ENCODE peak calls at places on chromosomes 13 and 19, in six cellular contexts. L, D, V, R, F and W are unnamed samples.

GRCh38 chr19:15623711-15624318 is 8.8 kb downstream of the CYP4F8 start:
- DNase-seq in L (no peak), D (peak; percentile 18), V (no peak), R (no peak), F (no peak), W (no peak)

GRCh38 chr19:41703602-41704293 is 4.7 kb upstream of the CEACAM5 start:
- DNase-seq in L (peak; percentile 23), D (no peak), V (no peak), R (no peak), F (no peak), W (peak; percentile 3)

GRCh38 chr13:97615266-97615665 is 181.3 kb downstream of the RAP2A start:
- DNase-seq in L (no peak), D (no peak), V (no peak), R (no peak), F (no peak), W (no peak)

GRCh38 chr19:32599736-32600157 is 18.8 kb downstream of the PDCD5 start:
- DNase-seq in L (no peak), D (peak; percentile 48), V (peak; percentile 73), R (no peak), F (peak; percentile 72), W (peak; percentile 27)

GRCh38 chr19:18904334-18905057 is 8.5 kb upstream of the CERS1 start:
- DNase-seq in L (peak; percentile 67), D (no peak), V (no peak), R (peak; percentile 53), F (no peak), W (no peak)

GRCh38 chr13:77698211-77699058 is 948 bp downstream of the SLAIN1 start:
- DNase-seq in L (peak; percentile 78), D (peak; percentile 40), V (peak; percentile 65), R (peak; percentile 17), F (peak; percentile 83), W (peak; percentile 52)

GRCh38 chr19:1269065-1269477 is at the start of gene CIRBP:
- DNase-seq in L (peak; percentile 100), D (peak; percentile 96), V (peak; percentile 100), R (peak; percentile 95), F (peak; percentile 99), W (peak; percentile 99)

GRCh38 chr13:72458701-72459100 is 268.7 kb downstream of the MZT1 start:
- DNase-seq in L (no peak), D (no peak), V (no peak), R (no peak), F (peak; percentile 18), W (no peak)

GRCh38 chr13:111448504-111448903 is 128.1 kb downstream of the TEX29 start:
- DNase-seq in L (no peak), D (no peak), V (no peak), R (no peak), F (no peak), W (no peak)

GRCh38 chr13:41500501-41500900 is 43.2 kb downstream of the RGCC start:
- DNase-seq in L (no peak), D (no peak), V (peak; percentile 66), R (no peak), F (no peak), W (peak; percentile 38)

GRCh38 chr13:24619302-24619701 is 60.9 kb upstream of the ATP12A start:
- DNase-seq in L (no peak), D (no peak), V (no peak), R (no peak), F (no peak), W (no peak)

GRCh38 chr19:34432797-34433196 is 4.6 kb downstream of the UBA2 start:
- DNase-seq in L (peak; percentile 79), D (no peak), V (no peak), R (no peak), F (no peak), W (no peak)